ENCODE peak calls at places on chromosome 1, in seven cellular contexts. W, D, X, L, R, N and Y are unnamed samples.

GRCh38 chr1:43348809-43349593 is 9.8 kb upstream of the CDC20 start:
- DNase-seq in W (peak; percentile 65), D (peak; percentile 71), X (peak; percentile 98), L (peak; percentile 82), R (peak; percentile 78), N (peak; percentile 87), Y (peak; percentile 38)

GRCh38 chr1:60171793-60172192 is 98.2 kb upstream of the C1orf87 start:
- DNase-seq in W (no peak), D (no peak), X (no peak), L (no peak), R (no peak), N (no peak), Y (no peak)

GRCh38 chr1:4694492-4694891 is 40.1 kb downstream of the AJAP1 start:
- DNase-seq in W (no peak), D (no peak), X (peak; percentile 40), L (no peak), R (no peak), N (no peak), Y (no peak)

GRCh38 chr1:75233302-75233929 is 99.2 kb downstream of the LHX8 start:
- DNase-seq in W (no peak), D (no peak), X (no peak), L (no peak), R (no peak), N (no peak), Y (no peak)

GRCh38 chr1:54885237-54885679 is 1.7 kb downstream of the DHCR24 start:
- DNase-seq in W (no peak), D (no peak), X (no peak), L (no peak), R (no peak), N (no peak), Y (no peak)

GRCh38 chr1:247096112-247096511 is 8.0 kb downstream of the ZNF669 start:
- DNase-seq in W (no peak), D (peak; percentile 31), X (no peak), L (no peak), R (no peak), N (no peak), Y (no peak)

GRCh38 chr1:210841926-210842625 is 291.9 kb downstream of the KCNH1 start:
- DNase-seq in W (no peak), D (no peak), X (no peak), L (no peak), R (no peak), N (peak; percentile 20), Y (no peak)

GRCh38 chr1:153232553-153232952 is 15.2 kb downstream of the PRR9 start:
- DNase-seq in W (no peak), D (no peak), X (no peak), L (no peak), R (no peak), N (no peak), Y (no peak)

GRCh38 chr1:161382214-161383019 is 14.7 kb upstream of the CFAP126 start:
- DNase-seq in W (no peak), D (no peak), X (no peak), L (no peak), R (no peak), N (no peak), Y (no peak)

GRCh38 chr1:77347646-77348045 is 65.8 kb downstream of the AK5 start:
- DNase-seq in W (no peak), D (no peak), X (no peak), L (no peak), R (no peak), N (no peak), Y (no peak)

GRCh38 chr1:233394860-233395717 is 67.6 kb downstream of the MAP3K21 start:
- DNase-seq in W (no peak), D (no peak), X (no peak), L (no peak), R (no peak), N (peak; percentile 16), Y (no peak)

GRCh38 chr1:42733415-42734200 is 6.4 kb downstream of the CLDN19 start:
- DNase-seq in W (no peak), D (peak; percentile 25), X (no peak), L (no peak), R (no peak), N (no peak), Y (no peak)

GRCh38 chr1:29243863-29244185 is 7.5 kb downstream of the PTPRU start:
- DNase-seq in W (no peak), D (no peak), X (no peak), L (no peak), R (no peak), N (no peak), Y (no peak)

GRCh38 chr1:54577612-54578011 is 29.6 kb downstream of the ACOT11 start:
- DNase-seq in W (peak; percentile 87), D (no peak), X (no peak), L (peak; percentile 90), R (peak; percentile 84), N (peak; percentile 88), Y (no peak)

GRCh38 chr1:119554188-119554587 is 47.2 kb downstream of the HSD3B1 start:
- DNase-seq in W (no peak), D (no peak), X (no peak), L (no peak), R (no peak), N (peak; percentile 15), Y (no peak)

GRCh38 chr1:233224291-233224690 is 71.2 kb downstream of the PCNX2 start:
- DNase-seq in W (no peak), D (no peak), X (no peak), L (no peak), R (no peak), N (no peak), Y (no peak)

GRCh38 chr1:34858901-34859441 is 578 bp downstream of the SMIM12 start:
- DNase-seq in W (peak; percentile 25), D (no peak), X (no peak), L (peak; percentile 64), R (no peak), N (no peak), Y (peak; percentile 15)

GRCh38 chr1:221697924-221698425 is 43.9 kb downstream of the DUSP10 start:
- DNase-seq in W (peak; percentile 26), D (no peak), X (no peak), L (no peak), R (no peak), N (no peak), Y (no peak)

DNA sequence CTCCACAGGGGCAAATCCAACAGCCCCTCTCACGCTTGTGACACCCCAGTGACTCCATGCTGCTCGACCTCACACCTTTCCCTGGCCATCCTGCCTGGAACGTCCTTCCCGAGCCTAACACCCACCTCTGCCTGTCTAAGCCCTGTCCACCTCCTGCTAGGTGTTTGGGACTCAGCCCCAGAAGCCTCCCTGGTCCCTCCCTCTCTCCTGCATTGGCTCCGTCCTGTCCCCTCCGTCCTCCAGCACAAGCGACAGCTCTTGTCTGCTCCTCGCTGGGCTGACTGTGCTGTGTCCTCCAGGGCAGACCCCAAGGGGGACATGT is 102.0 kb upstream of the IFFO2 start:
- DNase-seq in W (no peak), D (no peak), X (no peak), L (no peak), R (no peak), N (no peak), Y (no peak)
- H3K27me3 ChIP-seq in W (peaks cover 59% of the 10 kb centered on the region), D (peaks cover 11% of the 10 kb centered on the region), X (no peaks in the 10 kb centered on the region), L (no peaks in the 10 kb centered on the region), R (no peaks in the 10 kb centered on the region), N (peaks cover 51% of the 10 kb centered on the region), Y (peaks cover 21% of the 10 kb centered on the region)

GRCh38 chr1:1331068-1331965 is at the start of gene TAS1R3:
- DNase-seq in W (no peak), D (no peak), X (no peak), L (no peak), R (no peak), N (no peak), Y (no peak)
- TF ChIP-seq CTCF in W (no peak), D (no peak), X (no peak), L (no peak), R (no peak), N (no peak), Y (no peak)

DNA sequence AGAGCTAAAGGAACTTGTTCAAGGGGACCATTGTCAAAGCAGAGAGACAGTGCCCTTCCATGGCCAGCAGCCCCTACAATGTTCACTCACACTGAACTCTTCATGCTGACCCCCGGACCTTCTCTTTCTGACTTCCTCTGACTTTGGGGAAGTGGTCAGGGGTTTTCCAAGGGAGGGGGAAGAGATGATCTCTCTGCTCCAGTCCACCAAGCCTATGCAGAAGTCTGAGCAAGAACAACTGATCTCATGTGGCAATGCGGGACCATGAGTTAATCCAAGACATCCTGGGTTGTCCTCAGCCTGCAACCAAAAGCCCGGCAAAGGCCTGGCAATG is 11.6 kb upstream of the ARHGEF2 start:
- DNase-seq in W (no peak), D (no peak), X (no peak), L (no peak), R (no peak), N (no peak), Y (no peak)
- H3K27ac ChIP-seq in W (peak overlapping the region; percentile 68), D (no peak overlapping the region), X (no peak overlapping the region), L (no peak overlapping the region), R (no peak overlapping the region), N (peak overlapping the region; percentile 42), Y (no peak overlapping the region)

GRCh38 chr1:109714661-109715372 is 2.8 kb downstream of the GSTM5 start:
- DNase-seq in W (no peak), D (no peak), X (no peak), L (no peak), R (no peak), N (no peak), Y (no peak)

GRCh38 chr1:109716121-109716520 is 4.1 kb downstream of the GSTM5 start:
- DNase-seq in W (no peak), D (no peak), X (no peak), L (no peak), R (no peak), N (no peak), Y (no peak)

GRCh38 chr1:109713636-109714035 is 1.6 kb downstream of the GSTM5 start:
- DNase-seq in W (no peak), D (no peak), X (no peak), L (no peak), R (no peak), N (no peak), Y (no peak)

GRCh38 chr1:109716570-109717090 is 4.6 kb downstream of the GSTM5 start:
- DNase-seq in W (no peak), D (no peak), X (no peak), L (no peak), R (no peak), N (no peak), Y (no peak)

DNA sequence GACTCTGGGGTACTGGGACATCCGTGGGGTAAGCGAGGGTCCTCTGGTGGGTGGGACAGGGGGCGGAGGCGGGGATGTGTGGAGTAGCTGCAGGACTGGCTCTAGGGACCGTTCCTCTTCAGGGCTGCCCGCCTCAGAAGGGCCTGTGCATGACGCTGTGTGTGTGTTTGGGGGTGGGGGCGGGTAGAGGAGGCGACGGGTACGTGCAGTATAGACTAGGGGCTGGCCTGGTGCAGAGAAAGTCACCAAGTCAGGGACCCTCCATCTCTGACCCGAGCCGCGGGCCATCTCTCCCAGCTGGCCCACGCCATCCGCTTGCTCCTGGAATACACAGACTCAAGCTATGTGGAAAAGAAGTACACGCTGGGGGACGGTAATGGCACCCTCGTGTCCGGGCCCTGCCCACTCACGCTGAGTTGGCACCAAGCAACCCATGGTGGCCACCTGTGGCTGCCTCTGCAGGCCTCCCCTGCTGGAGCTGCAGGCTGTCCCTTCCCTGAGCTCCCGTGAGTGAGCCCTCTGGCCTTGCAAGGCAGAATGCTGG is 342 bp downstream of the GSTM5 start:
- DNase-seq in W (no peak), D (no peak), X (no peak), L (no peak), R (no peak), N (no peak), Y (no peak)
- H3K27me3 ChIP-seq in W (peaks cover 8% of the 10 kb centered on the region), D (no peaks in the 10 kb centered on the region), X (no peaks in the 10 kb centered on the region), L (no peaks in the 10 kb centered on the region), R (no peaks in the 10 kb centered on the region), N (no peaks in the 10 kb centered on the region), Y (no peaks in the 10 kb centered on the region)

GRCh38 chr1:47527653-47528272 is 89.9 kb downstream of the FOXD2 start:
- DNase-seq in W (no peak), D (no peak), X (peak; percentile 55), L (no peak), R (no peak), N (no peak), Y (no peak)
- TF ChIP-seq CTCF in W (peak; percentile 8), D (no peak), X (peak; percentile 82), L (peak; percentile 32), R (peak; percentile 49), N (peak; percentile 41), Y (no peak)